ENCODE peak calls at places on chromosome 16, in four cellular contexts. L is NCI-H1092, W is NCI-H2029, D is EH. H is an unnamed sample.

GRCh38 chr16:24686678-24687077 is 42.8 kb upstream of the TNRC6A start:
- DNase-seq in L (no peak), W (peak), D (no peak), H (no peak)

GRCh38 chr16:55513616-55514015 is 4.7 kb downstream of the LPCAT2 start:
- DNase-seq in L (no peak), W (no peak), D (no peak), H (no peak)

GRCh38 chr16:13909872-13910303 is 10.1 kb upstream of the ERCC4 start:
- DNase-seq in L (no peak), W (no peak), D (peak), H (no peak)

GRCh38 chr16:84823484-84823883 is 3.7 kb downstream of the CRISPLD2 start:
- DNase-seq in L (no peak), W (no peak), D (peak), H (no peak)

GRCh38 chr16:2296662-2297505 is 29.0 kb upstream of the RNPS1 start:
- DNase-seq in L (peak), W (no peak), D (peak), H (peak)

GRCh38 chr16:34803683-34804416 is 1344.4 kb downstream of the TP53TG3F start:
- DNase-seq in L (no peak), W (no peak), D (no peak), H (no peak)

GRCh38 chr16:85390511-85391174 is 222.5 kb upstream of the GSE1 start:
- DNase-seq in L (peak), W (peak), D (peak), H (no peak)

GRCh38 chr16:14405611-14406537 is 224.2 kb downstream of the PARN start:
- DNase-seq in L (no peak), W (no peak), D (no peak), H (no peak)

GRCh38 chr16:4415538-4416199 is 727 bp downstream of the CORO7 start:
- DNase-seq in L (no peak), W (no peak), D (peak), H (peak)

GRCh38 chr16:89502319-89502843 is 5.8 kb upstream of the SPG7 start:
- DNase-seq in L (no peak), W (no peak), D (peak), H (no peak)

GRCh38 chr16:1990336-1991134 is 765 bp downstream of the SYNGR3 start:
- DNase-seq in L (no peak), W (no peak), D (no peak), H (no peak)